ENCODE peak calls at places on chromosomes 11 and 22, in five cellular contexts. One of them, this sample, is unnamed.
A peak's percentile ranks its signal among the peaks of the same experiment; 100 is the strongest.

GRCh38 chr11:93541884-93542752 is 1.1 kb downstream of the SMCO4 start:
- DNase-seq in HFFc6: peak; percentile 60
- DNase-seq in BE2C: peak; percentile 64
- DNase-seq in H9: peak; percentile 72
- DNase-seq in AG09309: no peak
- DNase-seq in this sample: peak; percentile 43

GRCh38 chr22:50473088-50473487 is 1.7 kb downstream of the SBF1 start:
- DNase-seq in HFFc6: no peak
- DNase-seq in BE2C: no peak
- DNase-seq in H9: no peak
- DNase-seq in AG09309: no peak
- DNase-seq in this sample: no peak

GRCh38 chr22:29907753-29908515 is 25.0 kb downstream of the MTMR3 start:
- DNase-seq in HFFc6: peak; percentile 89
- DNase-seq in BE2C: peak; percentile 72
- DNase-seq in H9: no peak
- DNase-seq in AG09309: peak; percentile 66
- DNase-seq in this sample: peak; percentile 99

GRCh38 chr11:2791139-2791520 is 91.3 kb upstream of the KCNQ1OT1 start:
- DNase-seq in HFFc6: no peak
- DNase-seq in BE2C: no peak
- DNase-seq in H9: peak; percentile 33
- DNase-seq in AG09309: no peak
- DNase-seq in this sample: no peak

GRCh38 chr11:85742873-85743275 is 56.9 kb upstream of the CCDC89 start:
- DNase-seq in HFFc6: no peak
- DNase-seq in BE2C: no peak
- DNase-seq in H9: no peak
- DNase-seq in AG09309: no peak
- DNase-seq in this sample: no peak

GRCh38 chr11:14898286-14899086 is 6.5 kb upstream of the CYP2R1 start:
- DNase-seq in HFFc6: no peak
- DNase-seq in BE2C: no peak
- DNase-seq in H9: no peak
- DNase-seq in AG09309: no peak
- DNase-seq in this sample: no peak

GRCh38 chr11:68373189-68373809 is 60.9 kb downstream of the LRP5 start:
- DNase-seq in HFFc6: peak; percentile 33
- DNase-seq in BE2C: peak; percentile 88
- DNase-seq in H9: no peak
- DNase-seq in AG09309: peak; percentile 66
- DNase-seq in this sample: no peak

GRCh38 chr11:36447947-36448346 is 62.1 kb downstream of the TRAF6 start:
- DNase-seq in HFFc6: no peak
- DNase-seq in BE2C: no peak
- DNase-seq in H9: no peak
- DNase-seq in AG09309: no peak
- DNase-seq in this sample: no peak

GRCh38 chr22:28977481-28977971 is 84.1 kb downstream of the C22orf31 start:
- DNase-seq in HFFc6: no peak
- DNase-seq in BE2C: no peak
- DNase-seq in H9: no peak
- DNase-seq in AG09309: no peak
- DNase-seq in this sample: no peak

GRCh38 chr11:85829172-85829571 is 18.2 kb upstream of the SYTL2 start:
- DNase-seq in HFFc6: no peak
- DNase-seq in BE2C: no peak
- DNase-seq in H9: no peak
- DNase-seq in AG09309: no peak
- DNase-seq in this sample: no peak

GRCh38 chr11:406796-407650 is 7.8 kb downstream of the SIGIRR start:
- DNase-seq in HFFc6: peak; percentile 41
- DNase-seq in BE2C: peak; percentile 72
- DNase-seq in H9: peak; percentile 91
- DNase-seq in AG09309: no peak
- DNase-seq in this sample: peak; percentile 22

GRCh38 chr22:46023558-46023981 is 46.6 kb upstream of the WNT7B start:
- DNase-seq in HFFc6: no peak
- DNase-seq in BE2C: no peak
- DNase-seq in H9: no peak
- DNase-seq in AG09309: peak; percentile 77
- DNase-seq in this sample: no peak

GRCh38 chr11:47083913-47084312 is 92.8 kb downstream of the ARFGAP2 start:
- DNase-seq in HFFc6: peak; percentile 87
- DNase-seq in BE2C: no peak
- DNase-seq in H9: no peak
- DNase-seq in AG09309: peak; percentile 71
- DNase-seq in this sample: no peak

GRCh38 chr22:28348613-28349012 is 331.0 kb downstream of the TTC28 start:
- DNase-seq in HFFc6: no peak
- DNase-seq in BE2C: no peak
- DNase-seq in H9: no peak
- DNase-seq in AG09309: no peak
- DNase-seq in this sample: no peak

GRCh38 chr11:116853461-116854073 is 16.1 kb upstream of the APOA1 start:
- DNase-seq in HFFc6: peak; percentile 99
- DNase-seq in BE2C: no peak
- DNase-seq in H9: no peak
- DNase-seq in AG09309: peak; percentile 92
- DNase-seq in this sample: peak; percentile 85

GRCh38 chr11:75541301-75541929 is 15.7 kb upstream of the GDPD5 start:
- DNase-seq in HFFc6: no peak
- DNase-seq in BE2C: no peak
- DNase-seq in H9: no peak
- DNase-seq in AG09309: no peak
- DNase-seq in this sample: no peak

GRCh38 chr22:49571326-49571725 is 256.3 kb downstream of the BRD1 start:
- DNase-seq in HFFc6: no peak
- DNase-seq in BE2C: no peak
- DNase-seq in H9: peak; percentile 9
- DNase-seq in AG09309: no peak
- DNase-seq in this sample: no peak

GRCh38 chr11:97202613-97203292 is 812.9 kb downstream of the JRKL start:
- DNase-seq in HFFc6: no peak
- DNase-seq in BE2C: no peak
- DNase-seq in H9: no peak
- DNase-seq in AG09309: no peak
- DNase-seq in this sample: no peak

GRCh38 chr11:8686325-8686724 is 3.7 kb downstream of the RPL27A start:
- DNase-seq in HFFc6: no peak
- DNase-seq in BE2C: no peak
- DNase-seq in H9: no peak
- DNase-seq in AG09309: no peak
- DNase-seq in this sample: no peak

GRCh38 chr11:32312865-32313403 is 122.4 kb downstream of the WT1 start:
- DNase-seq in HFFc6: peak; percentile 73
- DNase-seq in BE2C: peak; percentile 46
- DNase-seq in H9: peak; percentile 73
- DNase-seq in AG09309: no peak
- DNase-seq in this sample: no peak

GRCh38 chr11:43556892-43557291 is 123.6 kb upstream of the HSD17B12 start:
- DNase-seq in HFFc6: no peak
- DNase-seq in BE2C: no peak
- DNase-seq in H9: no peak
- DNase-seq in AG09309: no peak
- DNase-seq in this sample: no peak

GRCh38 chr11:43556269-43556668 is 124.3 kb upstream of the HSD17B12 start:
- DNase-seq in HFFc6: no peak
- DNase-seq in BE2C: no peak
- DNase-seq in H9: no peak
- DNase-seq in AG09309: no peak
- DNase-seq in this sample: no peak

GRCh38 chr11:43557553-43558031 is 122.9 kb upstream of the HSD17B12 start:
- DNase-seq in HFFc6: no peak
- DNase-seq in BE2C: no peak
- DNase-seq in H9: peak; percentile 53
- DNase-seq in AG09309: no peak
- DNase-seq in this sample: no peak

GRCh38 chr11:43554148-43554473 is 126.4 kb upstream of the HSD17B12 start:
- DNase-seq in HFFc6: no peak
- DNase-seq in BE2C: no peak
- DNase-seq in H9: no peak
- DNase-seq in AG09309: no peak
- DNase-seq in this sample: no peak

GRCh38 chr11:43555811-43556210 is 124.7 kb upstream of the HSD17B12 start:
- DNase-seq in HFFc6: no peak
- DNase-seq in BE2C: no peak
- DNase-seq in H9: no peak
- DNase-seq in AG09309: no peak
- DNase-seq in this sample: no peak
- TF ChIP-seq CTCF in HFFc6: no peak
- TF ChIP-seq CTCF in BE2C: no peak
- TF ChIP-seq CTCF in H9: no peak
- TF ChIP-seq CTCF in AG09309: no peak
- TF ChIP-seq CTCF in this sample: no peak

GRCh38 chr11:103344886-103345285 is 235.7 kb downstream of the DYNC2H1 start:
- DNase-seq in HFFc6: no peak
- DNase-seq in BE2C: no peak
- DNase-seq in H9: no peak
- DNase-seq in AG09309: no peak
- DNase-seq in this sample: no peak
- TF ChIP-seq CTCF in HFFc6: no peak
- TF ChIP-seq CTCF in BE2C: no peak
- TF ChIP-seq CTCF in H9: no peak
- TF ChIP-seq CTCF in AG09309: no peak
- TF ChIP-seq CTCF in this sample: no peak

GRCh38 chr11:73312806-73313403 is 4.8 kb downstream of the ARHGEF17 start:
- DNase-seq in HFFc6: peak; percentile 42
- DNase-seq in BE2C: no peak
- DNase-seq in H9: no peak
- DNase-seq in AG09309: no peak
- DNase-seq in this sample: no peak

GRCh38 chr11:73316422-73316821 is 8.3 kb downstream of the ARHGEF17 start:
- DNase-seq in HFFc6: no peak
- DNase-seq in BE2C: no peak
- DNase-seq in H9: no peak
- DNase-seq in AG09309: no peak
- DNase-seq in this sample: no peak

GRCh38 chr11:73313652-73314051 is 5.6 kb downstream of the ARHGEF17 start:
- DNase-seq in HFFc6: no peak
- DNase-seq in BE2C: no peak
- DNase-seq in H9: no peak
- DNase-seq in AG09309: no peak
- DNase-seq in this sample: no peak

GRCh38 chr11:73315288-73316020 is 7.4 kb downstream of the ARHGEF17 start:
- DNase-seq in HFFc6: no peak
- DNase-seq in BE2C: no peak
- DNase-seq in H9: no peak
- DNase-seq in AG09309: no peak
- DNase-seq in this sample: no peak

GRCh38 chr11:73314121-73314948 is 6.3 kb downstream of the ARHGEF17 start:
- DNase-seq in HFFc6: peak; percentile 69
- DNase-seq in BE2C: no peak
- DNase-seq in H9: no peak
- DNase-seq in AG09309: no peak
- DNase-seq in this sample: no peak
- TF ChIP-seq CTCF in HFFc6: peak; percentile 30
- TF ChIP-seq CTCF in BE2C: no peak
- TF ChIP-seq CTCF in H9: no peak
- TF ChIP-seq CTCF in AG09309: peak; percentile 10
- TF ChIP-seq CTCF in this sample: no peak

GRCh38 chr22:39530136-39530535 is 2.4 kb downstream of the RPS19BP1 start:
- DNase-seq in HFFc6: no peak
- DNase-seq in BE2C: no peak
- DNase-seq in H9: no peak
- DNase-seq in AG09309: no peak
- DNase-seq in this sample: no peak

GRCh38 chr22:39530692-39531331 is 1.7 kb downstream of the RPS19BP1 start:
- DNase-seq in HFFc6: no peak
- DNase-seq in BE2C: peak; percentile 67
- DNase-seq in H9: no peak
- DNase-seq in AG09309: no peak
- DNase-seq in this sample: no peak

GRCh38 chr22:39528681-39529486 is 3.7 kb downstream of the RPS19BP1 start:
- DNase-seq in HFFc6: peak; percentile 87
- DNase-seq in BE2C: peak; percentile 92
- DNase-seq in H9: peak; percentile 95
- DNase-seq in AG09309: peak; percentile 75
- DNase-seq in this sample: peak; percentile 85

GRCh38 chr22:39528080-39528661 is 4.4 kb downstream of the RPS19BP1 start:
- DNase-seq in HFFc6: peak; percentile 46
- DNase-seq in BE2C: peak; percentile 91
- DNase-seq in H9: no peak
- DNase-seq in AG09309: no peak
- DNase-seq in this sample: no peak

DNA sequence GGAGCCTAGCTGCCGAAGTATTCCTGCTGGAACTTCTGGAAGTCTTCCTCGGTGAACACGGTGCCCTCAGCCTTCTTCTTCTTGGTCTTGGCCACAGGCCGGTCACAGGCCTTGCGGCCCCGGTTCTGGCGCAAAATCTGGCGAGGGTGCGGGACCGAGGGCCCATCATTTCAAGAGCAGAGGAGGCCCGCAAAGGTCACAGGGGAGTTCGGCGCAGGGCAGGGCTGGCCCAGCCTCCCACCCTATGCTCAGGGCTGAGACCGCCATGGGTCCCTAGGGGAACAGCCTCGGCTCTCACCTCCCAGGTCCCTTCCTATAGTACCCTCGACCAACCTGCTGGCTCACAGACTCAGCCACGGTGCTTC is 3.1 kb downstream of the RPS19BP1 start:
- DNase-seq in HFFc6: no peak
- DNase-seq in BE2C: no peak
- DNase-seq in H9: no peak
- DNase-seq in AG09309: no peak
- DNase-seq in this sample: no peak
- TF ChIP-seq CTCF in HFFc6: peak; percentile 55
- TF ChIP-seq CTCF in BE2C: no peak
- TF ChIP-seq CTCF in H9: no peak
- TF ChIP-seq CTCF in AG09309: no peak
- TF ChIP-seq CTCF in this sample: no peak

DNA sequence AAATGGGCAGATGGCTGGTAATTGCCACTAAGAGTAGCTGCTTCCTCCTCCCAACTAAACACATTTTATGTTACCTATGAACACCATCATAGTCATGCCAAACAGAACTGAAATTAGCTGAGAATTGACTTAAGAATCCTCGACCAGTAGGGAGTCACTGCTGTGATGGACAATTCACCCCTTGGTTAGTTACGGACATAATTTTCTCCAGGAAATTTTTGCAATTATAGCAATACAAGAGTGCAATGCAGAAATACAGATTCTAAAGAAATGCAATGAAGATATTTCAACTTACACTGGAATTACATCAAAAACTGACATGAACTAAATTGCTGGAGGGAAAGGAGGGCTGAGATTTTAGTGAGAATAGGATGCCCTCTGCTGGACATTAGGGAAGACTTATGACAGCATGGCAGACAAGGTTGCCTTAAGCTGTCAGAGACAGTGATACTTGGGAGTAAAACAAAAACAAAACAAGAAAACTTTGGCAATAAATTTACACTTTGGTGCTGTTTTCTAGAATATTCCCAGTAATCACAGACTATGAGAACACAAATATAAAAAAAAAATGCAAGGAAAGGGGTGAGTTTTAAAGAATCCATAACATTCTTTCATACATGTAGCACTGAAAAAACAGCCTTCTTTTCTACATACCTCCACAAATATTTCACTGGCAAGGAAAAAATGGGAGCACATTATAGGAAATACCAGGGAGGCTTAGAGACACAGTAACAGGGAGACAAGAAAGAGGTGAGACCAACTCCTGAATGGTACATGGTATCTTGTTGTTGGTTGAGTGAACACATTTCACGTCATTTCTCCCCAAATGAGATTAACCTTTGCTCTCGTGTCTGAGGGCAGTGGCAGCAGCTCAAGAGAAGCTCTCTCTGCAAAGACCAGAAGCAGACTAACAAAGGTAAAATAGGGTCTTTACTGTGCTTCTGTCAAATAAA is 11.2 kb upstream of the PPP2R1B start:
- DNase-seq in HFFc6: peak; percentile 62
- DNase-seq in BE2C: peak; percentile 35
- DNase-seq in H9: no peak
- DNase-seq in AG09309: peak; percentile 64
- DNase-seq in this sample: peak; percentile 65
- TF ChIP-seq CTCF in HFFc6: peak; percentile 90
- TF ChIP-seq CTCF in BE2C: peak; percentile 86
- TF ChIP-seq CTCF in H9: peak; percentile 86
- TF ChIP-seq CTCF in AG09309: peak; percentile 74
- TF ChIP-seq CTCF in this sample: peak; percentile 72